ENCODE peak calls at places on chromosomes 5 and 9, in seven cellular contexts. H is germinal center, G is ureter, K is G401, Y is Peyer's patch, E is hepatocyte, L is RPMI7951. M is an unnamed sample.

GRCh38 chr5:42840279-42840678 is 28.6 kb upstream of the SELENOP start:
- DNase-seq in E (peak), Y (no peak), H (no peak), K (no peak), G (peak), L (peak), M (peak)

GRCh38 chr5:149414405-149415244 is 35.5 kb upstream of the IL17B start:
- DNase-seq in E (no peak), K (no peak), H (no peak), G (no peak), L (no peak), Y (no peak), M (peak)

GRCh38 chr5:82156876-82157275 is 121.3 kb downstream of the RPS23 start:
- DNase-seq in G (no peak), L (no peak), H (no peak), Y (no peak), K (no peak), E (peak), M (no peak)

GRCh38 chr5:77643654-77644404 is 5.3 kb upstream of the OTP start:
- DNase-seq in G (no peak), Y (no peak), E (no peak), L (no peak), K (no peak), H (no peak), M (no peak)

GRCh38 chr5:92641031-92641962 is 939.7 kb downstream of the NR2F1-AS1 start:
- DNase-seq in H (no peak), G (peak), E (peak), K (peak), Y (no peak), L (peak), M (peak)

GRCh38 chr5:147307170-147307569 is 72.3 kb downstream of the STK32A start:
- DNase-seq in E (no peak), L (no peak), K (no peak), Y (no peak), G (no peak), H (no peak), M (no peak)

GRCh38 chr5:78504726-78505431 is 143.7 kb downstream of the LHFPL2 start:
- DNase-seq in E (peak), Y (no peak), G (peak), H (no peak), K (peak), L (peak), M (peak)

GRCh38 chr9:27726244-27727141 is 153.2 kb upstream of the C9orf72 start:
- DNase-seq in G (peak), H (peak), Y (no peak), L (peak), K (peak), E (peak), M (peak)

GRCh38 chr9:81804306-81804705 is 115.0 kb upstream of the TLE1 start:
- DNase-seq in K (no peak), Y (no peak), G (no peak), H (no peak), L (peak), E (no peak), M (no peak)

GRCh38 chr5:172641359-172642045 is 439 bp downstream of the NEURL1B start:
- DNase-seq in Y (no peak), K (no peak), L (no peak), H (no peak), G (no peak), E (no peak), M (no peak)

GRCh38 chr5:164600166-164600715 is 1094.8 kb downstream of the MAT2B start:
- DNase-seq in H (no peak), E (peak), Y (no peak), K (no peak), G (no peak), L (peak), M (peak)

GRCh38 chr5:76811214-76811613 is 7.6 kb upstream of the F2RL1 start:
- DNase-seq in K (no peak), L (peak), E (no peak), Y (no peak), G (no peak), H (no peak), M (no peak)

GRCh38 chr9:110217656-110218099 is 9.7 kb upstream of the C9orf152 start:
- DNase-seq in E (peak), Y (no peak), L (peak), H (peak), G (no peak), K (peak), M (peak)

GRCh38 chr5:133818031-133818431 is 150.4 kb downstream of the C5orf15 start:
- DNase-seq in Y (no peak), H (no peak), G (peak), K (no peak), L (peak), E (peak), M (no peak)